ENCODE peak calls at places on chromosome 19, in four cellular contexts. U is IMR-90, Q is neuronal stem cell, E is H9. X is an unnamed sample.

GRCh38 chr19:19083413-19084178 is 19.8 kb downstream of the SLC25A42 start:
- DNase-seq in U (no peak), Q (no peak), E (no peak), X (no peak)

GRCh38 chr19:3443840-3444694 is 36.3 kb downstream of the SMIM24 start:
- DNase-seq in Q (peak; percentile 89), E (peak; percentile 85), U (peak; percentile 47), X (peak; percentile 90)

GRCh38 chr19:5718579-5719273 is 1.2 kb downstream of the LONP1 start:
- DNase-seq in Q (no peak), U (peak; percentile 91), E (no peak), X (peak; percentile 84)

GRCh38 chr19:8655340-8655709 is 24.9 kb downstream of the NFILZ start:
- DNase-seq in U (no peak), E (no peak), Q (no peak), X (no peak)

GRCh38 chr19:37872383-37872782 is 34.0 kb downstream of the WDR87 start:
- DNase-seq in Q (no peak), U (peak; percentile 7), E (no peak), X (no peak)

GRCh38 chr19:1271528-1272422 is 2.6 kb downstream of the CIRBP start:
- DNase-seq in U (no peak), Q (no peak), E (no peak), X (no peak)

GRCh38 chr19:55488986-55489710 is 912 bp downstream of the SSC5D start:
- DNase-seq in Q (no peak), U (no peak), E (no peak), X (no peak)

GRCh38 chr19:7505682-7506384 is 10.1 kb upstream of the ZNF358 start:
- DNase-seq in Q (no peak), E (no peak), U (no peak), X (peak; percentile 37)

GRCh38 chr19:23522431-23522830 is 127.2 kb upstream of the ZNF91 start:
- DNase-seq in E (no peak), Q (no peak), U (no peak), X (no peak)

GRCh38 chr19:934865-935422 is 9.1 kb downstream of the ARID3A start:
- DNase-seq in E (no peak), Q (no peak), U (peak; percentile 49), X (no peak)

GRCh38 chr19:39377373-39378362 is 13.2 kb downstream of the PAF1 start:
- DNase-seq in U (no peak), Q (no peak), E (no peak), X (no peak)

GRCh38 chr19:16066611-16067104 is 9.6 kb upstream of the TPM4 start:
- DNase-seq in U (peak; percentile 76), Q (no peak), E (peak; percentile 56), X (no peak)

GRCh38 chr19:35533822-35534521 is 716 bp downstream of the GAPDHS start:
- DNase-seq in E (peak; percentile 71), Q (no peak), U (peak; percentile 57), X (peak; percentile 86)

GRCh38 chr19:1066251-1066747 is 668 bp upstream of the ARHGAP45 start:
- DNase-seq in Q (no peak), U (no peak), E (peak; percentile 76), X (peak; percentile 78)

GRCh38 chr19:2288743-2289713 is 7.1 kb upstream of the PEAK3 start:
- DNase-seq in E (no peak), U (no peak), Q (no peak), X (no peak)

GRCh38 chr19:29658221-29658991 is 6.9 kb upstream of the PLEKHF1 start:
- DNase-seq in U (peak; percentile 38), E (no peak), Q (no peak), X (no peak)

GRCh38 chr19:21117041-21117907 is 24.6 kb upstream of the ZNF431 start:
- DNase-seq in E (no peak), Q (no peak), U (peak; percentile 33), X (peak; percentile 52)

GRCh38 chr19:33532859-33533455 is 11.4 kb upstream of the PEPD start:
- DNase-seq in U (no peak), Q (peak; percentile 14), E (peak; percentile 83), X (peak; percentile 76)

GRCh38 chr19:44757735-44758505 is 9.4 kb downstream of the BCL3 start:
- DNase-seq in Q (peak; percentile 71), E (peak; percentile 74), U (peak; percentile 63), X (peak; percentile 77)

GRCh38 chr19:42850981-42851717 is 28.4 kb downstream of the PSG1 start:
- DNase-seq in U (peak; percentile 98), Q (no peak), E (no peak), X (no peak)

GRCh38 chr19:33245948-33246728 is 20.5 kb upstream of the SLC7A10 start:
- DNase-seq in Q (no peak), U (no peak), E (no peak), X (peak; percentile 23)

GRCh38 chr19:4474504-4475136 is 2.5 kb downstream of the HDGFL2 start:
- DNase-seq in E (peak; percentile 90), U (peak; percentile 68), Q (peak; percentile 77), X (peak; percentile 94)

GRCh38 chr19:13093407-13094284 is 9.0 kb downstream of the LYL1 start:
- DNase-seq in E (peak; percentile 90), U (peak; percentile 78), Q (peak; percentile 89), X (peak; percentile 95)
- H3K4me2 ChIP-seq in E (no peak overlapping the region), U (no peak overlapping the region), Q (no peak overlapping the region), X (no peak overlapping the region)

DNA sequence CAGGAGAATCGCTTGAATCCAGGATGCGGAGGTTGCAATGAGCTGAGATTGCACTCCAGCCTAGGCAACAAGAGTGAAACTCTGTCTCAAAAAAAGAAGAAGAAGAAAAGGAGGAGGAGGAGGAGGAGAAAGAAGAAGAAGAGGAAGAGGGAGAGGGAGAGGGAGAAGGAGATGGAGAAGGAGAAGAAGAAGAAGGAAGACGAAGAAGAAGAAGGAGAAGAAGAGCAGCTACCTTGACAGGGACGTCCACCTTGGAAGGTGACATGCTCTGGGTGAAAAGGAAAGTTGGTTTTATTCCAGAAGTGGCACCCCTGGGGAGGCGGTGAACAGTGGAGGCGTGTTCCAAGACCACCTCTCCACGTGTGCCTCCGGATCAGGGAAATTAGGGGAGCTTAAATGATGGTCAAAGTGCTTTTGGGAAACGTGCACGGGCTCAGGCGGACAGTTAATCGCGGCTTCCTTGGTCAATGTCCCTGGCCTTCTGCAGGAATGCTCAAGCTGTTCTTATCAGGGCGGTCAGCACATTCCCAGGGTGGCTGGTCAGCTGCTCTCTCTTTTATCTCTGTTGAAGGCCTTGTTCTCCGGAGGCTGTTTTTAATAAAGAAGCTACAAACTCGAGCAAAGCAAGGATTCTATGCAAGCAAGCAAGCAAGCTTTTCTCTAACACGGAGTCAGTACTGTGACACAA is 78.9 kb upstream of the PEG3 start:
- DNase-seq in Q (no peak), E (no peak), U (no peak), X (no peak)
- H3K18ac ChIP-seq in Q (no peak overlapping the region), E (no peak overlapping the region), U (no peak overlapping the region), X (no peak overlapping the region)

GRCh38 chr19:52492201-52492960 is 35.1 kb upstream of the ZNF808 start:
- DNase-seq in E (peak; percentile 97), U (no peak), Q (peak; percentile 44), X (peak; percentile 96)
- H2BK5ac ChIP-seq in E (no peak overlapping the region), U (no peak overlapping the region), Q (no peak overlapping the region), X (no peak overlapping the region)

GRCh38 chr19:48735031-48735615 is 5.3 kb downstream of the RASIP1 start:
- DNase-seq in U (no peak), E (peak; percentile 86), Q (no peak), X (peak; percentile 92)
- H3K4me2 ChIP-seq in U (no peak overlapping the region), E (peak overlapping the region; percentile 35), Q (peak overlapping the region; percentile 88), X (peak overlapping the region; percentile 62)

GRCh38 chr19:28446511-28446910 is 766.4 kb downstream of the UQCRFS1 start:
- DNase-seq in Q (no peak), E (peak; percentile 79), U (no peak), X (no peak)
- H3K18ac ChIP-seq in Q (no peak overlapping the region), E (no peak overlapping the region), U (no peak overlapping the region), X (no peak overlapping the region)

DNA sequence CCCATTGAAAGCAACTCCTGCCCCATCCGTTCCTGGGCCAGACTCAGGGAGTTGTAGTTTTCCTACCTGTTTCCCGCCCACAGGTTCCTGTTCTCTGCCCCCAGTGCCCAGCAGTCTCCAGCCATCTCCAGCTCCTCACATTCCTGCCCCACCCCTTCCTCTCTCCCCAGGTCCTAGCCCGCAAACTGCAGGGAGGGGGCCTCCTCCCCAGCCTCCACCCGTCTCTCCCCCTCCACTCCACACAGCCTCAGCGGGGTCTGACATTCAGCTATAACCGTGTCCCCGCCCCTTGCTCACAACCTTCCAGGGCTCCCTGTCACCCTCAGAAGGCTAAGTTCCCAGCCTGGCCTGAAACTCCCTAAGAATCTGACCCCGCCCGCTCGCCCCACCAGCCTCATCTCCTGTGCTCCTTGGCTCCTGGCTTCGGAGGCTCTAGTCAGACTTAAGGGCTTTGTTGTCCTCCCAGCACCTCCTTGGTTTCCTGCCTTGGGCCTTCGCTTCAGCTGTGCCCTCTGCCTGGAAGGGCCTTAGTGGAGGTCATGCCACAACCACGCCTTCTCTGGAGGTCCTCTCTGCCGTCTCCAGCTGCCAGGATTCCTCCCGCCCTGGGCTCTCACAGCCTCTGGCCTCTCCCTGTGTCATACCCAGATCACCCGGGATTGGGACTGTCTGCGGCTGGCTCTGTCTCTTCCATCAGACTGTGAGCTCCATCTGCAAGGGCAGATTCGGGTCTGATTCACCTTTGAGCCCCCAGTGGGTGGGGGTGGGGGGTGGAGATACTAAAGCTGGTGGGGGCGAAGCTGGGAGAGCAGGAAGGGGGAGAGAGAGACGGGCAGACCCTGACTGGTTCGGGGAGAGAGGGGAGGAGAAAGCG is 5.1 kb upstream of the SPACA6 start:
- DNase-seq in U (peak; percentile 44), Q (no peak), E (peak; percentile 80), X (peak; percentile 90)
- H2BK5ac ChIP-seq in U (peak overlapping the region; percentile 92), Q (peak overlapping the region; percentile 16), E (no peak overlapping the region), X (peak overlapping the region; percentile 90)